ENCODE peak calls at places on chromosomes 4 and X, in eight cellular contexts. One of them, this sample, is unnamed.

GRCh38 chr4:185778307-185778706 is 33.7 kb downstream of the SORBS2 start:
- DNase-seq in foreskin fibroblast: no peak
- DNase-seq in GM23338: no peak
- DNase-seq in MCF 10A: peak; percentile 76
- DNase-seq in gastrocnemius medialis: no peak
- DNase-seq in bronchial epithelial cell: peak; percentile 99
- DNase-seq in neural progenitor cell: no peak
- DNase-seq in esophagus squamous epithelium: no peak
- DNase-seq in this sample: no peak

GRCh38 chrX:112545051-112545450 is 134.7 kb downstream of the LHFPL1 start:
- DNase-seq in foreskin fibroblast: no peak
- DNase-seq in GM23338: no peak
- DNase-seq in MCF 10A: no peak
- DNase-seq in gastrocnemius medialis: no peak
- DNase-seq in bronchial epithelial cell: no peak
- DNase-seq in neural progenitor cell: no peak
- DNase-seq in esophagus squamous epithelium: no peak
- DNase-seq in this sample: no peak

GRCh38 chrX:55119712-55120111 is 30.9 kb downstream of the PAGE2 start:
- DNase-seq in foreskin fibroblast: no peak
- DNase-seq in GM23338: no peak
- DNase-seq in MCF 10A: no peak
- DNase-seq in gastrocnemius medialis: no peak
- DNase-seq in bronchial epithelial cell: no peak
- DNase-seq in neural progenitor cell: no peak
- DNase-seq in esophagus squamous epithelium: no peak
- DNase-seq in this sample: no peak

GRCh38 chr4:150283689-150284088 is 205.4 kb downstream of the DCLK2 start:
- DNase-seq in foreskin fibroblast: peak; percentile 90
- DNase-seq in GM23338: no peak
- DNase-seq in MCF 10A: peak; percentile 30
- DNase-seq in gastrocnemius medialis: no peak
- DNase-seq in bronchial epithelial cell: no peak
- DNase-seq in neural progenitor cell: no peak
- DNase-seq in esophagus squamous epithelium: no peak
- DNase-seq in this sample: peak; percentile 92

GRCh38 chr4:169062861-169063197 is 52.8 kb upstream of the CBR4 start:
- DNase-seq in foreskin fibroblast: no peak
- DNase-seq in GM23338: no peak
- DNase-seq in MCF 10A: no peak
- DNase-seq in gastrocnemius medialis: no peak
- DNase-seq in bronchial epithelial cell: no peak
- DNase-seq in neural progenitor cell: no peak
- DNase-seq in esophagus squamous epithelium: no peak
- DNase-seq in this sample: no peak

GRCh38 chrX:10325606-10326005 is 168.8 kb downstream of the CLCN4 start:
- DNase-seq in foreskin fibroblast: peak; percentile 41
- DNase-seq in GM23338: no peak
- DNase-seq in MCF 10A: no peak
- DNase-seq in gastrocnemius medialis: no peak
- DNase-seq in bronchial epithelial cell: no peak
- DNase-seq in neural progenitor cell: no peak
- DNase-seq in esophagus squamous epithelium: no peak
- DNase-seq in this sample: no peak

GRCh38 chrX:109952050-109952449 is 50.9 kb upstream of the TMEM164 start:
- DNase-seq in foreskin fibroblast: no peak
- DNase-seq in GM23338: no peak
- DNase-seq in MCF 10A: peak; percentile 24
- DNase-seq in gastrocnemius medialis: peak; percentile 54
- DNase-seq in bronchial epithelial cell: peak; percentile 13
- DNase-seq in neural progenitor cell: no peak
- DNase-seq in esophagus squamous epithelium: no peak
- DNase-seq in this sample: no peak

GRCh38 chr4:149050840-149051239 is 608.6 kb upstream of the NR3C2 start:
- DNase-seq in foreskin fibroblast: no peak
- DNase-seq in GM23338: peak; percentile 17
- DNase-seq in MCF 10A: no peak
- DNase-seq in gastrocnemius medialis: no peak
- DNase-seq in bronchial epithelial cell: no peak
- DNase-seq in neural progenitor cell: no peak
- DNase-seq in esophagus squamous epithelium: no peak
- DNase-seq in this sample: no peak

GRCh38 chr4:17236686-17237085 is 275.2 kb downstream of the QDPR start:
- DNase-seq in foreskin fibroblast: peak; percentile 77
- DNase-seq in GM23338: no peak
- DNase-seq in MCF 10A: peak; percentile 3
- DNase-seq in gastrocnemius medialis: no peak
- DNase-seq in bronchial epithelial cell: no peak
- DNase-seq in neural progenitor cell: no peak
- DNase-seq in esophagus squamous epithelium: no peak
- DNase-seq in this sample: peak; percentile 28

GRCh38 chr4:7673111-7673510 is 238.4 kb upstream of the PSAPL1 start:
- DNase-seq in foreskin fibroblast: peak; percentile 9
- DNase-seq in GM23338: no peak
- DNase-seq in MCF 10A: no peak
- DNase-seq in gastrocnemius medialis: no peak
- DNase-seq in bronchial epithelial cell: no peak
- DNase-seq in neural progenitor cell: no peak
- DNase-seq in esophagus squamous epithelium: no peak
- DNase-seq in this sample: no peak

GRCh38 chr4:143337600-143338287 is 1.1 kb downstream of the GAB1 start:
- DNase-seq in foreskin fibroblast: peak; percentile 74
- DNase-seq in GM23338: peak; percentile 68
- DNase-seq in MCF 10A: peak; percentile 41
- DNase-seq in gastrocnemius medialis: peak; percentile 27
- DNase-seq in bronchial epithelial cell: no peak
- DNase-seq in neural progenitor cell: peak; percentile 54
- DNase-seq in esophagus squamous epithelium: no peak
- DNase-seq in this sample: no peak

GRCh38 chr4:165684177-165684870 is 188.7 kb upstream of the TLL1 start:
- DNase-seq in foreskin fibroblast: peak; percentile 69
- DNase-seq in GM23338: no peak
- DNase-seq in MCF 10A: peak; percentile 94
- DNase-seq in gastrocnemius medialis: no peak
- DNase-seq in bronchial epithelial cell: peak; percentile 93
- DNase-seq in neural progenitor cell: no peak
- DNase-seq in esophagus squamous epithelium: no peak
- DNase-seq in this sample: peak; percentile 3

GRCh38 chrX:155819966-155820491 is 61.1 kb upstream of the VAMP7 start:
- DNase-seq in foreskin fibroblast: peak; percentile 84
- DNase-seq in GM23338: peak; percentile 83
- DNase-seq in MCF 10A: peak; percentile 91
- DNase-seq in gastrocnemius medialis: peak; percentile 51
- DNase-seq in bronchial epithelial cell: peak; percentile 95
- DNase-seq in neural progenitor cell: peak; percentile 68
- DNase-seq in esophagus squamous epithelium: no peak
- DNase-seq in this sample: peak; percentile 63

GRCh38 chr4:106530816-106531215 is 162.2 kb upstream of the GIMD1 start:
- DNase-seq in foreskin fibroblast: no peak
- DNase-seq in GM23338: no peak
- DNase-seq in MCF 10A: no peak
- DNase-seq in gastrocnemius medialis: no peak
- DNase-seq in bronchial epithelial cell: no peak
- DNase-seq in neural progenitor cell: no peak
- DNase-seq in esophagus squamous epithelium: no peak
- DNase-seq in this sample: no peak

GRCh38 chr4:161419822-161420221 is 744.0 kb downstream of the FSTL5 start:
- DNase-seq in foreskin fibroblast: no peak
- DNase-seq in GM23338: peak; percentile 66
- DNase-seq in MCF 10A: peak; percentile 8
- DNase-seq in gastrocnemius medialis: no peak
- DNase-seq in bronchial epithelial cell: peak; percentile 12
- DNase-seq in neural progenitor cell: peak; percentile 34
- DNase-seq in esophagus squamous epithelium: no peak
- DNase-seq in this sample: no peak

GRCh38 chr4:6769138-6769983 is 13.2 kb upstream of the KIAA0232 start:
- DNase-seq in foreskin fibroblast: no peak
- DNase-seq in GM23338: no peak
- DNase-seq in MCF 10A: no peak
- DNase-seq in gastrocnemius medialis: no peak
- DNase-seq in bronchial epithelial cell: no peak
- DNase-seq in neural progenitor cell: no peak
- DNase-seq in esophagus squamous epithelium: no peak
- DNase-seq in this sample: no peak

GRCh38 chrX:28910501-28910900 is 323.3 kb downstream of the IL1RAPL1 start:
- DNase-seq in foreskin fibroblast: no peak
- DNase-seq in GM23338: no peak
- DNase-seq in MCF 10A: no peak
- DNase-seq in gastrocnemius medialis: no peak
- DNase-seq in bronchial epithelial cell: no peak
- DNase-seq in neural progenitor cell: no peak
- DNase-seq in esophagus squamous epithelium: no peak
- DNase-seq in this sample: no peak

GRCh38 chr4:123363729-123364128 is 32.9 kb upstream of the SPRY1 start:
- DNase-seq in foreskin fibroblast: no peak
- DNase-seq in GM23338: no peak
- DNase-seq in MCF 10A: no peak
- DNase-seq in gastrocnemius medialis: no peak
- DNase-seq in bronchial epithelial cell: no peak
- DNase-seq in neural progenitor cell: no peak
- DNase-seq in esophagus squamous epithelium: no peak
- DNase-seq in this sample: no peak

DNA sequence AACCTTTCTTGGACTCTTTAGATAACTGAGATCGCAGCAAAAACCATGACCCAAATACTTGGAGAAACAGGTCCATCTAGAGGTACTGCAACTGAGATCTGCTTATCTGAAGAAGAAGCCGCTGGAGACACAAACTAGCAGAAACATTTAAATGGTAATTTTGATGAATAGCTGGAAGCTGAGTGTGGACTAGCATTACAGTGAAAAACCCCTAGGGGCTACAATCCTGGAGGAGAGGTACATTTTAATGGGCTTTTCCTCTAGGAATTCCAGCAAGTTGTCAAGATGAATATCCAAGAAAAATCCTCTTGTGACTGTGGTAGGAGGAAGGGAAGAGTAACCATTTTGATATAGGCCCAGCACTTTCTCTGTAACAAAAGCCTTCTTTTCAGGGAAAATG is 592.5 kb upstream of the GRIA3 start:
- DNase-seq in foreskin fibroblast: no peak
- DNase-seq in GM23338: peak; percentile 52
- DNase-seq in MCF 10A: no peak
- DNase-seq in gastrocnemius medialis: no peak
- DNase-seq in bronchial epithelial cell: no peak
- DNase-seq in neural progenitor cell: no peak
- DNase-seq in esophagus squamous epithelium: no peak
- DNase-seq in this sample: no peak
- TF ChIP-seq CTCF in foreskin fibroblast: no peak
- TF ChIP-seq CTCF in GM23338: peak; percentile 21
- TF ChIP-seq CTCF in MCF 10A: no peak
- TF ChIP-seq CTCF in gastrocnemius medialis: no peak
- TF ChIP-seq CTCF in bronchial epithelial cell: no peak
- TF ChIP-seq CTCF in neural progenitor cell: no peak
- TF ChIP-seq CTCF in esophagus squamous epithelium: no peak
- TF ChIP-seq CTCF in this sample: no peak

GRCh38 chr4:94669672-94670664 is 87.8 kb upstream of the BMPR1B start:
- DNase-seq in foreskin fibroblast: no peak
- DNase-seq in GM23338: no peak
- DNase-seq in MCF 10A: no peak
- DNase-seq in gastrocnemius medialis: no peak
- DNase-seq in bronchial epithelial cell: peak; percentile 19
- DNase-seq in neural progenitor cell: no peak
- DNase-seq in esophagus squamous epithelium: no peak
- DNase-seq in this sample: no peak
- TF ChIP-seq CTCF in foreskin fibroblast: no peak
- TF ChIP-seq CTCF in GM23338: no peak
- TF ChIP-seq CTCF in MCF 10A: no peak
- TF ChIP-seq CTCF in gastrocnemius medialis: no peak
- TF ChIP-seq CTCF in bronchial epithelial cell: no peak
- TF ChIP-seq CTCF in neural progenitor cell: no peak
- TF ChIP-seq CTCF in esophagus squamous epithelium: no peak
- TF ChIP-seq CTCF in this sample: no peak

DNA sequence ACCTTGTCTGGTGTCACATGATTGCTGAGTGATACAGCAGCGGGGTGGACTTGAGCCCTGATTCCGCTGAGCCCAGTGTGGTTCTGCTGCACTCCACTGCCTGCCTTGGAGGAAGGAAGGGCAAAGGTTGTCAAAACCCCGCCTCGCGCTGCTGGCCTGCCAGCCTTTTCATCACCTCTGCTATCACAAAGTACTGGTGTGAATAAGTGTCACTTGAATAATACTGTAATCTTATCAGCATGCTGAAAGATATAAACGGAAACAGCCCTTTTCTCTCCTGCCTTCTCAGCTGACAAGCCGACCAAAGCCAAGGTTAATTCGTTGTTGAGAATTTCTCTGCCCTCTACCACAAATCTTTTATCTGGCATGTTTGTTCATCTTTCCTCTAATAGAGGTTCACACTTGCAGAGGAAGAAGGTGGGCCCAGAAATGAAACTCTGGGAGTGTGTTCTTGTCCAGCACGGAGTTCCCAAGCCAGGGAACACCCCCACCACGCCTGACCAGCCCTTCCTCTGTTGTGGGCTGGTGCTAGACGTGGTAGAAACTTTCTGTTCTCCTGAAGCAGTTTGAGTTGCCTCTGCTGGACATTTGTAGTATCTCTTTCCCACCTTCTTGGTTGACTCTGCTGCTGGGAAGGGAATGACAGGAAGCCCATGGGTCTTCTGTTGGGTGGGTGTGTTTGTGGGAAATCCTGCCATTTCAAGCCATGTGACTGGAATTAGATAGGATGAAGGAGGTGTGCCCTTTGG is 21.5 kb downstream of the FHDC1 start:
- DNase-seq in foreskin fibroblast: no peak
- DNase-seq in GM23338: peak; percentile 46
- DNase-seq in MCF 10A: no peak
- DNase-seq in gastrocnemius medialis: no peak
- DNase-seq in bronchial epithelial cell: no peak
- DNase-seq in neural progenitor cell: no peak
- DNase-seq in esophagus squamous epithelium: no peak
- DNase-seq in this sample: no peak
- TF ChIP-seq CTCF in foreskin fibroblast: no peak
- TF ChIP-seq CTCF in GM23338: no peak
- TF ChIP-seq CTCF in MCF 10A: no peak
- TF ChIP-seq CTCF in gastrocnemius medialis: no peak
- TF ChIP-seq CTCF in bronchial epithelial cell: no peak
- TF ChIP-seq CTCF in neural progenitor cell: no peak
- TF ChIP-seq CTCF in esophagus squamous epithelium: no peak
- TF ChIP-seq CTCF in this sample: no peak

GRCh38 chrX:142244568-142244967 is 39.5 kb upstream of the MAGEC2 start:
- DNase-seq in foreskin fibroblast: no peak
- DNase-seq in GM23338: no peak
- DNase-seq in MCF 10A: no peak
- DNase-seq in gastrocnemius medialis: no peak
- DNase-seq in bronchial epithelial cell: no peak
- DNase-seq in neural progenitor cell: no peak
- DNase-seq in esophagus squamous epithelium: no peak
- DNase-seq in this sample: no peak

GRCh38 chrX:142250502-142250901 is 45.4 kb upstream of the MAGEC2 start:
- DNase-seq in foreskin fibroblast: no peak
- DNase-seq in GM23338: no peak
- DNase-seq in MCF 10A: peak; percentile 58
- DNase-seq in gastrocnemius medialis: no peak
- DNase-seq in bronchial epithelial cell: peak; percentile 87
- DNase-seq in neural progenitor cell: no peak
- DNase-seq in esophagus squamous epithelium: no peak
- DNase-seq in this sample: no peak

GRCh38 chrX:142251202-142251601 is 46.1 kb upstream of the MAGEC2 start:
- DNase-seq in foreskin fibroblast: no peak
- DNase-seq in GM23338: no peak
- DNase-seq in MCF 10A: peak; percentile 16
- DNase-seq in gastrocnemius medialis: no peak
- DNase-seq in bronchial epithelial cell: peak; percentile 13
- DNase-seq in neural progenitor cell: no peak
- DNase-seq in esophagus squamous epithelium: no peak
- DNase-seq in this sample: no peak

GRCh38 chrX:142251665-142252064 is 46.6 kb upstream of the MAGEC2 start:
- DNase-seq in foreskin fibroblast: peak; percentile 0
- DNase-seq in GM23338: no peak
- DNase-seq in MCF 10A: peak; percentile 36
- DNase-seq in gastrocnemius medialis: no peak
- DNase-seq in bronchial epithelial cell: peak; percentile 81
- DNase-seq in neural progenitor cell: no peak
- DNase-seq in esophagus squamous epithelium: no peak
- DNase-seq in this sample: no peak

GRCh38 chrX:142249721-142250120 is 44.6 kb upstream of the MAGEC2 start:
- DNase-seq in foreskin fibroblast: no peak
- DNase-seq in GM23338: no peak
- DNase-seq in MCF 10A: peak; percentile 48
- DNase-seq in gastrocnemius medialis: no peak
- DNase-seq in bronchial epithelial cell: peak; percentile 69
- DNase-seq in neural progenitor cell: no peak
- DNase-seq in esophagus squamous epithelium: no peak
- DNase-seq in this sample: no peak
- TF ChIP-seq CTCF in foreskin fibroblast: no peak
- TF ChIP-seq CTCF in GM23338: no peak
- TF ChIP-seq CTCF in MCF 10A: no peak
- TF ChIP-seq CTCF in gastrocnemius medialis: no peak
- TF ChIP-seq CTCF in bronchial epithelial cell: peak; percentile 20
- TF ChIP-seq CTCF in neural progenitor cell: no peak
- TF ChIP-seq CTCF in esophagus squamous epithelium: no peak
- TF ChIP-seq CTCF in this sample: no peak